ENCODE peak calls at places on chromosomes 12 and 14, in seven cellular contexts. Y is renal cortical epithelial cell; G is activated naive CD8-positive, alpha-beta T cell treated with anti-CD3 and anti-CD28 coated beads, Interleukin-2, amount 50 U/mL, for 16 hours; Q is H54; B is activated CD4-positive, alpha-beta T cell treated with anti-CD3 and anti-CD28 coated beads, Interleukin-2, amount 10 ng/mL, durations not matched to agents 7 days and 5 days; S is HFFc6; D is HTR-8/SVneo. Z is an unnamed sample.

GRCh38 chr12:66397574-66397973 is 95.3 kb downstream of the HELB start:
- DNase-seq in D (no peak), S (no peak), Y (no peak), B (no peak), Q (no peak), G (no peak), Z (no peak)

GRCh38 chr12:122355702-122356101 is 66.8 kb downstream of the CLIP1 start:
- DNase-seq in G (no peak), B (no peak), Y (no peak), S (no peak), Q (no peak), D (no peak), Z (no peak)

GRCh38 chr12:47078733-47079364 is 572 bp upstream of the PCED1B start:
- DNase-seq in Q (peak), B (peak), D (no peak), G (no peak), S (no peak), Y (no peak), Z (no peak)

GRCh38 chr14:37172024-37172869 is at the start of gene SLC25A21:
- DNase-seq in D (peak), G (no peak), B (no peak), Y (peak), S (peak), Q (no peak), Z (peak)

GRCh38 chr14:99522457-99522891 is 41.3 kb downstream of the CCNK start:
- DNase-seq in G (no peak), B (no peak), Y (no peak), S (peak), Q (peak), D (peak), Z (no peak)

GRCh38 chr12:76945867-76946266 is 67.0 kb upstream of the CSRP2 start:
- DNase-seq in B (no peak), Q (no peak), Y (peak), S (peak), G (no peak), D (no peak), Z (no peak)

GRCh38 chr12:1879633-1880032 is 38.8 kb downstream of the CACNA2D4 start:
- DNase-seq in Y (no peak), B (no peak), Q (no peak), G (no peak), D (no peak), S (no peak), Z (no peak)

GRCh38 chr14:102625564-102626296 is 33.3 kb downstream of the RCOR1 start:
- DNase-seq in Y (no peak), Q (no peak), G (no peak), B (no peak), D (no peak), S (no peak), Z (no peak)

GRCh38 chr12:117142094-117142493 is 42.9 kb upstream of the TESC start:
- DNase-seq in D (no peak), B (no peak), S (no peak), Q (no peak), G (no peak), Y (no peak), Z (no peak)

GRCh38 chr12:109179927-109180326 is 63.5 kb downstream of the ACACB start:
- DNase-seq in Y (no peak), B (no peak), S (no peak), Q (no peak), D (no peak), G (no peak), Z (no peak)

GRCh38 chr14:102474934-102475333 is 34.6 kb downstream of the ANKRD9 start:
- DNase-seq in G (no peak), D (no peak), S (no peak), Y (no peak), B (no peak), Q (no peak), Z (peak)

GRCh38 chr14:97036096-97036852 is 239.1 kb downstream of the VRK1 start:
- DNase-seq in S (no peak), G (no peak), Y (no peak), Q (no peak), D (no peak), B (no peak), Z (no peak)

GRCh38 chr14:91418387-91419043 is 895 bp upstream of the CCDC88C start:
- DNase-seq in Q (peak), Y (no peak), B (peak), D (peak), G (peak), S (peak), Z (peak)

GRCh38 chr12:102468261-102468940 is 12.0 kb downstream of the IGF1 start:
- DNase-seq in Y (no peak), Q (no peak), S (no peak), B (no peak), D (no peak), G (no peak), Z (no peak)

GRCh38 chr12:94010307-94010706 is 138.1 kb upstream of the PLXNC1 start:
- DNase-seq in S (no peak), Y (no peak), Q (no peak), B (no peak), D (no peak), G (no peak), Z (no peak)

GRCh38 chr12:21527451-21528180 is 1.5 kb downstream of the SPX start:
- DNase-seq in S (peak), D (peak), G (peak), B (peak), Q (no peak), Y (peak), Z (peak)

GRCh38 chr14:100424504-100425453 is 101.6 kb downstream of the SLC25A47 start:
- DNase-seq in D (no peak), G (no peak), Q (no peak), Y (no peak), B (no peak), S (no peak), Z (no peak)

GRCh38 chr14:79597561-79597960 is 613.7 kb downstream of the DIO2 start:
- DNase-seq in Y (no peak), G (no peak), D (no peak), B (no peak), S (peak), Q (no peak), Z (no peak)

GRCh38 chr12:57896139-57896436 is 45.3 kb upstream of the ATP23 start:
- DNase-seq in B (no peak), Q (no peak), S (peak), D (no peak), Y (no peak), G (no peak), Z (no peak)

GRCh38 chr12:114355389-114356088 is 50.4 kb downstream of the TBX5 start:
- DNase-seq in B (no peak), D (no peak), G (no peak), S (no peak), Y (no peak), Q (no peak), Z (no peak)

GRCh38 chr12:94595152-94595551 is 55.2 kb downstream of the TMCC3 start:
- DNase-seq in B (no peak), S (no peak), D (no peak), Y (peak), Q (no peak), G (no peak), Z (no peak)

GRCh38 chr12:84038241-84038640 is 874.4 kb downstream of the SLC6A15 start:
- DNase-seq in Y (no peak), S (no peak), D (no peak), G (no peak), B (no peak), Q (no peak), Z (no peak)

GRCh38 chr12:33678221-33678964 is 238.8 kb upstream of the SYT10 start:
- DNase-seq in B (no peak), G (no peak), D (no peak), Y (no peak), S (no peak), Q (no peak), Z (no peak)

Z was measured in amygdala.